ENCODE peak calls at places on chromosomes 4 and X, in nine cellular contexts. E is activated naive CD4-positive, alpha-beta T cell treated with Interleukin-2 at 50 U/mL for 16 hours; W is HT-29; K is effector CD4-positive, alpha-beta T cell; M is ACHN; L is A172; P is activated CD8-positive, alpha-beta memory T cell treated with anti-CD3 and anti-CD28 coated beads for 1 hour; Q is epithelial cell of prostate; T is germinal center. D is an unnamed sample.

GRCh38 chrX:41558531-41558930 is 111.4 kb downstream of the NYX start:
- DNase-seq in E (no peak), Q (no peak), M (peak; percentile 29), P (no peak), T (peak; percentile 18), K (no peak), W (peak; percentile 16), L (no peak), D (no peak)

GRCh38 chr4:24640433-24640832 is 56.1 kb upstream of the DHX15 start:
- DNase-seq in E (no peak), K (no peak), P (no peak), M (no peak), L (no peak), W (peak; percentile 45), Q (no peak), T (no peak), D (no peak)

GRCh38 chr4:138475116-138475515 is 233.0 kb upstream of the SLC7A11 start:
- DNase-seq in Q (no peak), E (no peak), K (no peak), W (no peak), P (no peak), M (no peak), T (no peak), L (no peak), D (no peak)

GRCh38 chrX:3520987-3521875 is 174.8 kb upstream of the MXRA5 start:
- DNase-seq in E (no peak), K (no peak), M (no peak), Q (no peak), T (no peak), W (no peak), P (no peak), L (peak; percentile 14), D (no peak)

GRCh38 chr4:13403326-13403725 is 80.8 kb downstream of the RAB28 start:
- DNase-seq in T (no peak), L (no peak), P (no peak), K (no peak), Q (no peak), W (no peak), E (no peak), M (no peak), D (no peak)

GRCh38 chr4:60682901-60683300 is 517.2 kb upstream of the ADGRL3 start:
- DNase-seq in W (no peak), Q (no peak), P (no peak), E (no peak), M (no peak), T (no peak), K (no peak), L (peak; percentile 16), D (no peak)

GRCh38 chrX:22135171-22135711 is 103.1 kb downstream of the PHEX start:
- DNase-seq in T (no peak), M (peak; percentile 44), L (no peak), Q (no peak), P (no peak), E (no peak), W (no peak), K (no peak), D (no peak)

GRCh38 chr4:101419324-101420135 is 72.2 kb upstream of the PPP3CA start:
- DNase-seq in L (no peak), E (no peak), K (no peak), Q (no peak), W (peak; percentile 52), T (no peak), P (no peak), M (no peak), D (no peak)

GRCh38 chr4:139530833-139531427 is 25.1 kb downstream of the SETD7 start:
- DNase-seq in W (peak; percentile 72), K (peak; percentile 55), L (peak; percentile 31), M (peak; percentile 54), Q (no peak), P (peak; percentile 31), E (peak; percentile 56), T (peak; percentile 77), D (peak; percentile 27)

D was measured in activated effector memory CD4-positive, alpha-beta T cell treated with Interleukin-2 at 50 U/mL for 16 hours.